ENCODE peak calls at places on chromosomes 12 and 14, in four cellular contexts. E, M, P and O are unnamed samples.

GRCh38 chr12:27622436-27623185 is 73.6 kb upstream of the REP15 start:
- DNase-seq in M (no peak), E (no peak), P (no peak), O (no peak)

GRCh38 chr12:8951744-8952143 is 2.3 kb upstream of the M6PR start:
- DNase-seq in P (no peak), E (no peak), M (no peak), O (no peak)

GRCh38 chr14:70332015-70332414 is 27.5 kb downstream of the COX16 start:
- DNase-seq in P (no peak), M (no peak), E (no peak), O (no peak)

GRCh38 chr14:101767618-101768362 is 6.3 kb downstream of the PPP2R5C start:
- DNase-seq in M (no peak), E (no peak), P (no peak), O (no peak)

GRCh38 chr12:42017036-42017435 is 127.6 kb downstream of the GXYLT1 start:
- DNase-seq in P (no peak), M (no peak), E (no peak), O (no peak)

GRCh38 chr12:54840293-54840692 is 14.0 kb upstream of the MUCL1 start:
- DNase-seq in P (no peak), E (no peak), M (no peak), O (no peak)

GRCh38 chr14:105537580-105538474 is 11.4 kb downstream of the TMEM121 start:
- DNase-seq in E (peak), M (no peak), P (no peak), O (no peak)

GRCh38 chr14:105411985-105412767 is 7.5 kb upstream of the MTA1 start:
- DNase-seq in P (no peak), M (no peak), E (no peak), O (no peak)

GRCh38 chr14:74572829-74573360 is 39.1 kb downstream of the LTBP2 start:
- DNase-seq in E (no peak), M (no peak), P (no peak), O (no peak)

GRCh38 chr12:105882404-105882803 is 256.4 kb downstream of the NUAK1 start:
- DNase-seq in E (no peak), M (no peak), P (no peak), O (no peak)

GRCh38 chr12:116236148-116236731 is 41.3 kb downstream of the MED13L start:
- DNase-seq in E (peak), M (peak), P (peak), O (no peak)

GRCh38 chr12:10372534-10372931 is 17.3 kb downstream of the KLRK1 start:
- DNase-seq in E (no peak), M (no peak), P (no peak), O (no peak)

GRCh38 chr12:119679490-119679889 is 11.6 kb downstream of the PRKAB1 start:
- DNase-seq in M (no peak), P (no peak), E (no peak), O (no peak)

GRCh38 chr12:8493084-8493483 is 20.2 kb upstream of the CLEC4D start:
- DNase-seq in P (no peak), M (peak), E (no peak), O (no peak)

GRCh38 chr14:94278732-94279131 is 14.3 kb downstream of the SERPINA10 start:
- DNase-seq in M (no peak), P (no peak), E (no peak), O (no peak)

GRCh38 chr14:100955201-100955600 is 51.7 kb upstream of the RTL1 start:
- DNase-seq in E (no peak), M (no peak), P (no peak), O (no peak)

GRCh38 chr14:100688051-100688450 is 38.6 kb upstream of the DLK1 start:
- DNase-seq in E (no peak), M (no peak), P (no peak), O (no peak)

GRCh38 chr12:96368233-96368632 is 32.0 kb downstream of the CDK17 start:
- DNase-seq in P (no peak), M (no peak), E (no peak), O (no peak)

GRCh38 chr14:72904218-72904617 is 10.3 kb upstream of the DPF3 start:
- DNase-seq in P (no peak), E (no peak), M (no peak), O (no peak)

GRCh38 chr12:65858831-65859230 is 34.5 kb downstream of the HMGA2 start:
- DNase-seq in E (no peak), M (no peak), P (no peak), O (no peak)

DNA sequence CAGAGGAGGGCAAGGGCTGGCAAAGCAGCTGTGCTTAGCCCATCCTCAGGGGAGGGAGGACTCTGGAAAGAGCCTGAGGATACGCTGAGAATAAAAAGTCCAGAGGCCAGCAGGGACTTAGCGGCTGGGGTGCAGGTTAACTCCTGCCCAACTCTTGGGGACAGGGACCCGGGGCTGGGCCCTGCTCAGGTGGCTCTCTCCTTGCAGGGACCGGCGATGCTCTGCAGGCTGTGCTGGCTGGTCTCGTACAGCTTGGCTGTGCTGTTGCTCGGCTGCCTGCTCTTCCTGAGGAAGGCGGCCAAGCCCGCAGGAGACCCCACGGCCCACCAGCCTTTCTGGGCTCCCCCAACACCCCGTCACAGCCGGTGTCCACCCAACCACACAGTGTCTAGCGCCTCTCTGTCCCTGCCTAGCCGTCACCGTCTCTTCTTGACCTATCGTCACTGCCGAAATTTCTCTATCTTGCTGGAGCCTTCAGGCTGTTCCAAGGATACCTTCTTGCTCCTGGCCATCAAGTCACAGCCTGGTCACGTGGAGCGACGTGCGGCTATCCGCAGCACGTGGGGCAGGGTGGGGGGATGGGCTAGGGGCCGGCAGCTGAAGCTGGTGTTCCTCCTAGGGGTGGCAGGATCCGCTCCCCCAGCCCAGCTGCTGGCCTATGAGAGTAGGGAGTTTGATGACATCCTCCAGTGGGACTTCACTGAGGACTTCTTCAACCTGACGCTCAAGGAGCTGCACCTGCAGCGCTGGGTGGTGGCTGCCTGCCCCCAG is 2.8 kb downstream of the B3GNT4 start:
- DNase-seq in P (no peak), E (no peak), M (no peak), O (no peak)
- TF ChIP-seq BRCA1 in P (no peak), E (no peak), M (no peak), O (no peak)

GRCh38 chr14:34098985-34099349 is 148.1 kb upstream of the EGLN3 start:
- DNase-seq in M (no peak), E (no peak), P (no peak), O (no peak)

GRCh38 chr14:34099630-34100029 is 148.8 kb upstream of the EGLN3 start:
- DNase-seq in E (no peak), P (no peak), M (no peak), O (no peak)

GRCh38 chr14:34093878-34094277 is 143.0 kb upstream of the EGLN3 start:
- DNase-seq in P (no peak), E (no peak), M (no peak), O (no peak)

GRCh38 chr14:34094384-34094783 is 143.5 kb upstream of the EGLN3 start:
- DNase-seq in E (no peak), P (no peak), M (no peak), O (no peak)

DNA sequence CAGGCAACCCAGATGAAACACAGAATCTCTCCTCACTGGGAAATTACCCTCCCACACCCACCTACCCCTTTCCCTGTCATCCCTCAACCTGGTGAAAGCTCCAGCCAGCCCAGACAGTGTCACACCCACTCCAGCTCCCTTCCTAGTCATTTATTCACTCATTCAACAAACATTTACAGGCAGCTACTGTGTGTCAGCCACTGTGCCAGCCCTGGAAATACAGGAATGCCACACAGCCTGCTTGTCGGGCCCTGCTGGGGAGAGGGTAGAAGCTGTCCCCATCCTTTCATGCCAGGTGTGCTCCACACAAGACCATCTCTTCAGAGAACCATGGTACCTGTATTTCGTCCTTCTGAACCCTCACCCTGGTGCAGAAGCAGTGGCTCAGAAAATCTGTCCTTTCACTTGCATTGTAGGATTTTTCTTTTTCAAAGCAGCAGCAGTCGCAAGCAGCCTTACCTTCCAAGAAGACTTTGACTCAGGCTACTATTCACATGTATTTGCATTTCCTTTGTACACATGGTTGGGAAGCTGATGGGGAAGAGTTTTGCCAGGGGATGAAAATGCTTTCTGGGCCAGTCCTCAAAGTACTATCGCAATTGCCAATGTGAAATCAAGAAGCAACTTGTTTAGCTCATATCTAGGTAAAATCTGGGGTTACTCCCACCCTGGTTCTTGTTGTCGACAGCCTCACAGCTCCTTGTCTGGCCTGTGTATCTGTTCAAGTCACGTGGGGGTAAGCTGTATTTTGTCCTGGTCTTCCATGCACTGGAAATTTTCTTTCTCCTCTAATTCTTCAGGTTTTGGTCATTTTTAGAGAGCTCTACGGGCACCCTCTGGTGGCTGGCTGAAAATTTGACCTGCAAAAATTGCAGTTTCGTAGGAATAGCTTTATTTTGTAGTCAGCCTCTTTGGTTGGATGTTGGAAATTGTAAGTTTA is 147.4 kb upstream of the EGLN3 start:
- DNase-seq in E (peak), P (peak), M (peak), O (peak)
- TF ChIP-seq BRCA1 in E (no peak), P (no peak), M (no peak), O (no peak)

GRCh38 chr14:53401646-53402045 is 248.5 kb upstream of the DDHD1 start:
- DNase-seq in P (no peak), M (no peak), E (no peak), O (no peak)

DNA sequence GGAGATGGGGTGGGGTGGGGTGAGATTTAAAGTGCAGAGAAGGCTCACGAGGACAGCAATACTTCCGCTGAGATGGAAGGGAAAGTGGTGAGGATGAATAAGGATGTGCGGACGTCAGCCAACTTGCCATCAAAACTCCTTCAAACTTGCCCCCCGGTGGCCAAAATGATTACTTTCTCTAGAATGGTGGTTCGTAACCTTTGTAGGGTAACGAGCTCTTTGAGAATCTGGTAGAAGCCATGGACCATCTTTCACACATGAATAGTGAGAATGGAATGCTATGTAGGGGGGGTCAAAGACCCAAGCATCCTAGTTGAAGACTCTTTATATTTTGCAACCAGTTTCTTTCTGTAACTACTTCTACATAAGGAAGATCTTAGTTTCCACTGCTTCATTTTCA is 245.9 kb upstream of the DDHD1 start:
- DNase-seq in M (no peak), E (peak), P (no peak), O (peak)
- TF ChIP-seq BRCA1 in M (no peak), E (no peak), P (no peak), O (no peak)

GRCh38 chr12:124930576-124930975 is 16.1 kb upstream of the UBC start:
- DNase-seq in E (no peak), P (no peak), M (no peak), O (no peak)

GRCh38 chr12:124927325-124928094 is 13.1 kb upstream of the UBC start:
- DNase-seq in E (peak), P (peak), M (peak), O (peak)

GRCh38 chr12:124929649-124930419 is 15.4 kb upstream of the UBC start:
- DNase-seq in M (no peak), E (no peak), P (no peak), O (no peak)

GRCh38 chr12:124928912-124929530 is 14.6 kb upstream of the UBC start:
- DNase-seq in P (no peak), E (peak), M (no peak), O (no peak)

GRCh38 chr12:124928095-124928911 is 13.9 kb upstream of the UBC start:
- DNase-seq in P (no peak), M (no peak), E (no peak), O (no peak)
- TF ChIP-seq BRCA1 in P (no peak), M (no peak), E (no peak), O (no peak)

DNA sequence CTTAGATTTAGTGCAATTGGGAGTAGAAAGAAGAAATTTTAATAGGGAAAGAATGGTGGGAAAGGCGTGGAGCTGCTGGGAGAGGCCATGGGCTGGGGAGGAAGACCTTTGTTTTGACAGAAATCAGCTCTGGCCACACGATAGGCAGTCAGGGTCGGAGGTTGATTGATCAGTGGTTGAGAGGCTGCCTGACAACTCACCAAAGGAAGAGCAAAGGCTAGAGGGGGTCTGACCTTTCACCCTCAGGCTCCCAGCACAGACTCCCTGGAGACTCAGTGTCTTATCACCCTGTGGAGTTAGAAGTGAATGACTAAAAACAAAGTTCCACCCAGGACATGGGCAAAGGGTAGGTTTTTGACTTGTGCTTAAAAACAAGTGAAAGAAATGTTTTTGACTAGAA is 18.0 kb upstream of the NKX2-8 start:
- DNase-seq in E (no peak), P (no peak), M (no peak), O (no peak)
- TF ChIP-seq BRCA1 in E (no peak), P (no peak), M (no peak), O (no peak)